ENCODE peak calls at places on chromosome 17, in six cellular contexts. R is aorta; T is NCI-H1105 treated with DMSO at 0.1 percent for 48 hours; U is progenitor cell of endocrine pancreas; W is NCI-H748 treated with DMSO at 0.1 percent for 48 hours; J is activated CD4-positive, alpha-beta T cell treated with anti-CD3 and anti-CD28 coated beads for 24 hours. Y is an unnamed sample.

GRCh38 chr17:19431691-19432090 is 20.7 kb downstream of the RNF112 start:
- DNase-seq in R (no peak), T (no peak), U (no peak), W (no peak), J (no peak), Y (no peak)

GRCh38 chr17:3888343-3889171 is 4.3 kb downstream of the CAMKK1 start:
- DNase-seq in R (peak), T (no peak), U (no peak), W (no peak), J (no peak), Y (peak)

GRCh38 chr17:27430882-27431491 is 25.3 kb upstream of the KSR1 start:
- DNase-seq in R (peak), T (peak), U (peak), W (no peak), J (no peak), Y (peak)

GRCh38 chr17:81578561-81579225 is 26.5 kb upstream of the FAAP100 start:
- DNase-seq in R (no peak), T (no peak), U (no peak), W (no peak), J (no peak), Y (no peak)

GRCh38 chr17:5419959-5420653 is at the start of gene RPAIN:
- DNase-seq in R (peak), T (peak), U (peak), W (peak), J (peak), Y (peak)

GRCh38 chr17:1683489-1683888 is 1.2 kb downstream of the PRPF8 start:
- DNase-seq in R (no peak), T (no peak), U (no peak), W (no peak), J (no peak), Y (no peak)

GRCh38 chr17:60248618-60249516 is 99.1 kb downstream of the CA4 start:
- DNase-seq in R (no peak), T (no peak), U (no peak), W (no peak), J (no peak), Y (no peak)

GRCh38 chr17:45160505-45161287 is 979 bp upstream of the HEXIM2 start:
- DNase-seq in R (peak), T (peak), U (peak), W (peak), J (peak), Y (peak)

GRCh38 chr17:64278614-64279013 is 15.6 kb upstream of the TEX2 start:
- DNase-seq in R (no peak), T (no peak), U (no peak), W (no peak), J (no peak), Y (no peak)

GRCh38 chr17:78263063-78263735 is 31.8 kb downstream of the TMEM235 start:
- DNase-seq in R (peak), T (no peak), U (no peak), W (no peak), J (no peak), Y (no peak)

GRCh38 chr17:72510454-72511016 is 389.7 kb downstream of the SOX9 start:
- DNase-seq in R (no peak), T (no peak), U (no peak), W (no peak), J (no peak), Y (no peak)

GRCh38 chr17:55301521-55302406 is 37.0 kb downstream of the HLF start:
- DNase-seq in R (no peak), T (peak), U (no peak), W (no peak), J (no peak), Y (no peak)

GRCh38 chr17:42918902-42919521 is 18.4 kb downstream of the G6PC1 start:
- DNase-seq in R (no peak), T (peak), U (no peak), W (peak), J (no peak), Y (no peak)

GRCh38 chr17:82592289-82592683 is 56.0 kb downstream of the WDR45B start:
- DNase-seq in R (no peak), T (no peak), U (no peak), W (no peak), J (no peak), Y (no peak)

GRCh38 chr17:34420254-34420766 is 57.3 kb upstream of the CCL1 start:
- DNase-seq in R (no peak), T (peak), U (peak), W (peak), J (peak), Y (peak)

GRCh38 chr17:76678330-76678729 is 32.4 kb downstream of the MXRA7 start:
- DNase-seq in R (peak), T (no peak), U (no peak), W (no peak), J (no peak), Y (no peak)

GRCh38 chr17:17567631-17568030 is 23.9 kb downstream of the PEMT start:
- DNase-seq in R (peak), T (peak), U (no peak), W (no peak), J (no peak), Y (no peak)

GRCh38 chr17:29007456-29008455 is 1.9 kb upstream of the SEZ6 start:
- DNase-seq in R (no peak), T (no peak), U (no peak), W (no peak), J (no peak), Y (no peak)

GRCh38 chr17:31428111-31428510 is 36.6 kb downstream of the RAB11FIP4 start:
- DNase-seq in R (peak), T (no peak), U (no peak), W (no peak), J (no peak), Y (no peak)

GRCh38 chr17:10613775-10614513 is 43.2 kb downstream of the MYH3 start:
- DNase-seq in R (no peak), T (no peak), U (no peak), W (no peak), J (no peak), Y (no peak)

GRCh38 chr17:17940451-17940911 is 31.7 kb downstream of the TOM1L2 start:
- DNase-seq in R (peak), T (peak), U (no peak), W (no peak), J (no peak), Y (no peak)

GRCh38 chr17:70636517-70637133 is 467.3 kb downstream of the KCNJ2 start:
- DNase-seq in R (no peak), T (peak), U (no peak), W (peak), J (no peak), Y (peak)

GRCh38 chr17:77602883-77603640 is 355.4 kb upstream of the TNRC6C start:
- DNase-seq in R (peak), T (no peak), U (no peak), W (no peak), J (no peak), Y (no peak)

GRCh38 chr17:70138309-70138865 is 30.9 kb upstream of the KCNJ2 start:
- DNase-seq in R (no peak), T (no peak), U (no peak), W (no peak), J (no peak), Y (peak)

GRCh38 chr17:70552230-70552981 is 383.1 kb downstream of the KCNJ2 start:
- DNase-seq in R (no peak), T (peak), U (no peak), W (peak), J (no peak), Y (peak)

GRCh38 chr17:22409160-22409751 is 716.9 kb downstream of the KCNJ18 start:
- DNase-seq in R (peak), T (no peak), U (no peak), W (no peak), J (no peak), Y (no peak)

GRCh38 chr17:39595928-39596327 is 11.8 kb downstream of the NEUROD2 start:
- DNase-seq in R (no peak), T (no peak), U (no peak), W (no peak), J (no peak), Y (no peak)

Y was measured in HEK293T.